ENCODE peak calls at places on chromosomes 13 and 19, in seven cellular contexts. U is endothelial cell, F is stomach, B is coronary artery, Y is adrenal gland, V is WTC11, K is COLO829. M is an unnamed sample.

GRCh38 chr13:110916671-110917142 is 1.8 kb upstream of the ANKRD10 start:
- DNase-seq in Y (no peak), K (peak), B (no peak), V (no peak), F (no peak), U (no peak), M (no peak)

GRCh38 chr13:113744197-113745000 is 14.6 kb upstream of the TMEM255B start:
- DNase-seq in V (no peak), Y (no peak), U (no peak), B (no peak), K (no peak), F (no peak), M (no peak)

GRCh38 chr19:54096642-54097106 is 3.9 kb downstream of the OSCAR start:
- DNase-seq in K (no peak), F (no peak), V (peak), U (no peak), B (no peak), Y (no peak), M (peak)

GRCh38 chr13:40974460-40975407 is 44.4 kb downstream of the ELF1 start:
- DNase-seq in U (peak), F (no peak), V (no peak), Y (peak), K (peak), B (no peak), M (peak)

GRCh38 chr13:32314968-32315254 is 252 bp downstream of the ZAR1L start:
- DNase-seq in F (peak), K (no peak), Y (peak), B (no peak), U (peak), V (no peak), M (peak)

GRCh38 chr19:2063824-2064223 is 12.8 kb upstream of the MKNK2 start:
- DNase-seq in V (no peak), F (no peak), Y (no peak), K (no peak), B (no peak), U (no peak), M (no peak)

GRCh38 chr19:46413262-46414031 is at the start of gene CCDC8:
- DNase-seq in K (no peak), V (peak), Y (peak), U (peak), F (no peak), B (peak), M (no peak)

GRCh38 chr13:24215732-24216131 is 55.2 kb downstream of the SPATA13 start:
- DNase-seq in F (peak), B (no peak), Y (peak), V (no peak), U (no peak), K (no peak), M (no peak)

GRCh38 chr19:23262892-23263291 is 12.7 kb upstream of the ZNF724 start:
- DNase-seq in Y (no peak), K (no peak), F (no peak), B (no peak), V (no peak), U (no peak), M (no peak)

GRCh38 chr13:21800847-21801616 is 130.2 kb downstream of the FGF9 start:
- DNase-seq in Y (no peak), B (no peak), K (no peak), F (no peak), V (no peak), U (no peak), M (no peak)

GRCh38 chr13:64073203-64073602 is 2657.6 kb upstream of the PCDH20 start:
- DNase-seq in B (no peak), V (no peak), F (no peak), U (no peak), Y (no peak), K (no peak), M (no peak)

GRCh38 chr19:54952591-54953344 is 5.4 kb upstream of the NLRP7 start:
- DNase-seq in K (no peak), F (no peak), B (no peak), Y (no peak), V (no peak), U (no peak), M (peak)

GRCh38 chr13:67841071-67841470 is 610.9 kb upstream of the PCDH9 start:
- DNase-seq in Y (no peak), U (no peak), F (no peak), K (no peak), B (no peak), V (peak), M (no peak)

GRCh38 chr19:1287622-1288527 is 2.2 kb downstream of the EFNA2 start:
- DNase-seq in Y (no peak), V (no peak), K (no peak), F (no peak), B (no peak), U (no peak), M (no peak)

M was measured in A549.